ENCODE peak calls at places on chromosomes 1 and 21, in eight cellular contexts. One of them, this sample, is unnamed.

GRCh38 chr1:9270290-9270900 is 22.3 kb upstream of the SPSB1 start:
- DNase-seq in brain microvascular endothelial cell: no peak
- DNase-seq in CD4-positive, alpha-beta T cell: no peak
- DNase-seq in spleen: peak; percentile 54
- DNase-seq in CD8-positive, alpha-beta memory T cell: no peak
- DNase-seq in IMR-90: no peak
- DNase-seq in mesendoderm: no peak
- DNase-seq in aorta: peak; percentile 44
- DNase-seq in this sample: no peak

GRCh38 chr1:42940851-42941639 is 17.6 kb downstream of the SLC2A1 start:
- DNase-seq in brain microvascular endothelial cell: peak; percentile 98
- DNase-seq in CD4-positive, alpha-beta T cell: no peak
- DNase-seq in spleen: peak; percentile 69
- DNase-seq in CD8-positive, alpha-beta memory T cell: no peak
- DNase-seq in IMR-90: peak; percentile 99
- DNase-seq in mesendoderm: peak; percentile 96
- DNase-seq in aorta: peak; percentile 90
- DNase-seq in this sample: no peak

GRCh38 chr1:221902961-221903360 is 161.1 kb upstream of the DUSP10 start:
- DNase-seq in brain microvascular endothelial cell: no peak
- DNase-seq in CD4-positive, alpha-beta T cell: no peak
- DNase-seq in spleen: no peak
- DNase-seq in CD8-positive, alpha-beta memory T cell: no peak
- DNase-seq in IMR-90: no peak
- DNase-seq in mesendoderm: no peak
- DNase-seq in aorta: no peak
- DNase-seq in this sample: no peak

GRCh38 chr1:27137544-27138075 is 17.3 kb downstream of the SLC9A1 start:
- DNase-seq in brain microvascular endothelial cell: no peak
- DNase-seq in CD4-positive, alpha-beta T cell: no peak
- DNase-seq in spleen: peak; percentile 88
- DNase-seq in CD8-positive, alpha-beta memory T cell: no peak
- DNase-seq in IMR-90: no peak
- DNase-seq in mesendoderm: no peak
- DNase-seq in aorta: peak; percentile 83
- DNase-seq in this sample: peak; percentile 44

GRCh38 chr1:44543064-44543815 is 131.0 kb downstream of the TMEM53 start:
- DNase-seq in brain microvascular endothelial cell: no peak
- DNase-seq in CD4-positive, alpha-beta T cell: no peak
- DNase-seq in spleen: no peak
- DNase-seq in CD8-positive, alpha-beta memory T cell: no peak
- DNase-seq in IMR-90: no peak
- DNase-seq in mesendoderm: peak; percentile 97
- DNase-seq in aorta: no peak
- DNase-seq in this sample: peak; percentile 58

GRCh38 chr1:43505077-43505780 is 25.5 kb upstream of the PTPRF start:
- DNase-seq in brain microvascular endothelial cell: no peak
- DNase-seq in CD4-positive, alpha-beta T cell: no peak
- DNase-seq in spleen: no peak
- DNase-seq in CD8-positive, alpha-beta memory T cell: no peak
- DNase-seq in IMR-90: no peak
- DNase-seq in mesendoderm: no peak
- DNase-seq in aorta: no peak
- DNase-seq in this sample: no peak

GRCh38 chr1:206760590-206760989 is 10.0 kb upstream of the IL19 start:
- DNase-seq in brain microvascular endothelial cell: no peak
- DNase-seq in CD4-positive, alpha-beta T cell: no peak
- DNase-seq in spleen: no peak
- DNase-seq in CD8-positive, alpha-beta memory T cell: no peak
- DNase-seq in IMR-90: no peak
- DNase-seq in mesendoderm: no peak
- DNase-seq in aorta: no peak
- DNase-seq in this sample: no peak

GRCh38 chr1:23544444-23545389 is 13.7 kb upstream of the E2F2 start:
- DNase-seq in brain microvascular endothelial cell: peak; percentile 81
- DNase-seq in CD4-positive, alpha-beta T cell: peak; percentile 62
- DNase-seq in spleen: peak; percentile 91
- DNase-seq in CD8-positive, alpha-beta memory T cell: peak; percentile 49
- DNase-seq in IMR-90: peak; percentile 83
- DNase-seq in mesendoderm: peak; percentile 94
- DNase-seq in aorta: peak; percentile 83
- DNase-seq in this sample: no peak

GRCh38 chr1:14055442-14056225 is 355.6 kb downstream of the PRDM2 start:
- DNase-seq in brain microvascular endothelial cell: no peak
- DNase-seq in CD4-positive, alpha-beta T cell: no peak
- DNase-seq in spleen: no peak
- DNase-seq in CD8-positive, alpha-beta memory T cell: no peak
- DNase-seq in IMR-90: no peak
- DNase-seq in mesendoderm: no peak
- DNase-seq in aorta: no peak
- DNase-seq in this sample: no peak

GRCh38 chr1:176206006-176206960 is 803 bp downstream of the COP1 start:
- DNase-seq in brain microvascular endothelial cell: peak; percentile 33
- DNase-seq in CD4-positive, alpha-beta T cell: no peak
- DNase-seq in spleen: peak; percentile 95
- DNase-seq in CD8-positive, alpha-beta memory T cell: no peak
- DNase-seq in IMR-90: peak; percentile 29
- DNase-seq in mesendoderm: peak; percentile 88
- DNase-seq in aorta: peak; percentile 67
- DNase-seq in this sample: peak; percentile 38

GRCh38 chr1:36396359-36396758 is 1.3 kb downstream of the LSM10 start:
- DNase-seq in brain microvascular endothelial cell: no peak
- DNase-seq in CD4-positive, alpha-beta T cell: no peak
- DNase-seq in spleen: no peak
- DNase-seq in CD8-positive, alpha-beta memory T cell: no peak
- DNase-seq in IMR-90: no peak
- DNase-seq in mesendoderm: no peak
- DNase-seq in aorta: no peak
- DNase-seq in this sample: no peak

GRCh38 chr1:228338521-228339051 is 68.0 kb downstream of the TRIM11 start:
- DNase-seq in brain microvascular endothelial cell: no peak
- DNase-seq in CD4-positive, alpha-beta T cell: no peak
- DNase-seq in spleen: no peak
- DNase-seq in CD8-positive, alpha-beta memory T cell: no peak
- DNase-seq in IMR-90: no peak
- DNase-seq in mesendoderm: no peak
- DNase-seq in aorta: peak; percentile 20
- DNase-seq in this sample: no peak

GRCh38 chr1:3074800-3075199 is 5.8 kb downstream of the PRDM16 start:
- DNase-seq in brain microvascular endothelial cell: no peak
- DNase-seq in CD4-positive, alpha-beta T cell: no peak
- DNase-seq in spleen: no peak
- DNase-seq in CD8-positive, alpha-beta memory T cell: no peak
- DNase-seq in IMR-90: no peak
- DNase-seq in mesendoderm: no peak
- DNase-seq in aorta: no peak
- DNase-seq in this sample: no peak

GRCh38 chr1:90616395-90616794 is 100.7 kb downstream of the BARHL2 start:
- DNase-seq in brain microvascular endothelial cell: peak; percentile 5
- DNase-seq in CD4-positive, alpha-beta T cell: no peak
- DNase-seq in spleen: no peak
- DNase-seq in CD8-positive, alpha-beta memory T cell: no peak
- DNase-seq in IMR-90: no peak
- DNase-seq in mesendoderm: peak; percentile 70
- DNase-seq in aorta: no peak
- DNase-seq in this sample: no peak

GRCh38 chr1:2785631-2786328 is 15.7 kb downstream of the TTC34 start:
- DNase-seq in brain microvascular endothelial cell: no peak
- DNase-seq in CD4-positive, alpha-beta T cell: no peak
- DNase-seq in spleen: peak; percentile 64
- DNase-seq in CD8-positive, alpha-beta memory T cell: no peak
- DNase-seq in IMR-90: no peak
- DNase-seq in mesendoderm: no peak
- DNase-seq in aorta: no peak
- DNase-seq in this sample: no peak

GRCh38 chr1:79193211-79194079 is 186.9 kb upstream of the ADGRL4 start:
- DNase-seq in brain microvascular endothelial cell: peak; percentile 74
- DNase-seq in CD4-positive, alpha-beta T cell: no peak
- DNase-seq in spleen: no peak
- DNase-seq in CD8-positive, alpha-beta memory T cell: no peak
- DNase-seq in IMR-90: peak; percentile 74
- DNase-seq in mesendoderm: peak; percentile 64
- DNase-seq in aorta: no peak
- DNase-seq in this sample: no peak

GRCh38 chr1:203273869-203274602 is 31.3 kb upstream of the BTG2 start:
- DNase-seq in brain microvascular endothelial cell: no peak
- DNase-seq in CD4-positive, alpha-beta T cell: no peak
- DNase-seq in spleen: peak; percentile 94
- DNase-seq in CD8-positive, alpha-beta memory T cell: no peak
- DNase-seq in IMR-90: no peak
- DNase-seq in mesendoderm: no peak
- DNase-seq in aorta: peak; percentile 89
- DNase-seq in this sample: no peak

GRCh38 chr1:167136191-167136614 is 42.3 kb downstream of the STYXL2 start:
- DNase-seq in brain microvascular endothelial cell: peak; percentile 60
- DNase-seq in CD4-positive, alpha-beta T cell: no peak
- DNase-seq in spleen: no peak
- DNase-seq in CD8-positive, alpha-beta memory T cell: no peak
- DNase-seq in IMR-90: peak; percentile 12
- DNase-seq in mesendoderm: peak; percentile 94
- DNase-seq in aorta: no peak
- DNase-seq in this sample: no peak

GRCh38 chr1:37755290-37755689 is 9.6 kb downstream of the EPHA10 start:
- DNase-seq in brain microvascular endothelial cell: no peak
- DNase-seq in CD4-positive, alpha-beta T cell: no peak
- DNase-seq in spleen: no peak
- DNase-seq in CD8-positive, alpha-beta memory T cell: no peak
- DNase-seq in IMR-90: no peak
- DNase-seq in mesendoderm: no peak
- DNase-seq in aorta: no peak
- DNase-seq in this sample: no peak

GRCh38 chr1:41672173-41672572 is 187.7 kb upstream of the EDN2 start:
- DNase-seq in brain microvascular endothelial cell: peak; percentile 80
- DNase-seq in CD4-positive, alpha-beta T cell: no peak
- DNase-seq in spleen: peak; percentile 69
- DNase-seq in CD8-positive, alpha-beta memory T cell: no peak
- DNase-seq in IMR-90: peak; percentile 86
- DNase-seq in mesendoderm: peak; percentile 93
- DNase-seq in aorta: no peak
- DNase-seq in this sample: no peak

GRCh38 chr21:27362249-27362648 is 395.4 kb upstream of the ADAMTS5 start:
- DNase-seq in brain microvascular endothelial cell: no peak
- DNase-seq in CD4-positive, alpha-beta T cell: no peak
- DNase-seq in spleen: no peak
- DNase-seq in CD8-positive, alpha-beta memory T cell: no peak
- DNase-seq in IMR-90: no peak
- DNase-seq in mesendoderm: peak; percentile 70
- DNase-seq in aorta: no peak
- DNase-seq in this sample: no peak

GRCh38 chr1:74388855-74389254 is 123.6 kb downstream of the LRRC53 start:
- DNase-seq in brain microvascular endothelial cell: no peak
- DNase-seq in CD4-positive, alpha-beta T cell: no peak
- DNase-seq in spleen: no peak
- DNase-seq in CD8-positive, alpha-beta memory T cell: no peak
- DNase-seq in IMR-90: no peak
- DNase-seq in mesendoderm: no peak
- DNase-seq in aorta: no peak
- DNase-seq in this sample: no peak

GRCh38 chr1:74392848-74393247 is 119.6 kb downstream of the LRRC53 start:
- DNase-seq in brain microvascular endothelial cell: no peak
- DNase-seq in CD4-positive, alpha-beta T cell: no peak
- DNase-seq in spleen: no peak
- DNase-seq in CD8-positive, alpha-beta memory T cell: no peak
- DNase-seq in IMR-90: no peak
- DNase-seq in mesendoderm: peak; percentile 26
- DNase-seq in aorta: no peak
- DNase-seq in this sample: no peak

GRCh38 chr1:74395492-74395891 is 116.9 kb downstream of the LRRC53 start:
- DNase-seq in brain microvascular endothelial cell: peak; percentile 7
- DNase-seq in CD4-positive, alpha-beta T cell: no peak
- DNase-seq in spleen: no peak
- DNase-seq in CD8-positive, alpha-beta memory T cell: no peak
- DNase-seq in IMR-90: peak; percentile 72
- DNase-seq in mesendoderm: no peak
- DNase-seq in aorta: no peak
- DNase-seq in this sample: no peak

GRCh38 chr1:74396462-74396861 is 115.9 kb downstream of the LRRC53 start:
- DNase-seq in brain microvascular endothelial cell: no peak
- DNase-seq in CD4-positive, alpha-beta T cell: no peak
- DNase-seq in spleen: no peak
- DNase-seq in CD8-positive, alpha-beta memory T cell: no peak
- DNase-seq in IMR-90: no peak
- DNase-seq in mesendoderm: no peak
- DNase-seq in aorta: no peak
- DNase-seq in this sample: no peak

GRCh38 chr1:74392186-74392585 is 120.2 kb downstream of the LRRC53 start:
- DNase-seq in brain microvascular endothelial cell: no peak
- DNase-seq in CD4-positive, alpha-beta T cell: no peak
- DNase-seq in spleen: no peak
- DNase-seq in CD8-positive, alpha-beta memory T cell: no peak
- DNase-seq in IMR-90: no peak
- DNase-seq in mesendoderm: no peak
- DNase-seq in aorta: no peak
- DNase-seq in this sample: no peak
- H3K27ac ChIP-seq in brain microvascular endothelial cell: no peak overlapping the region
- H3K27ac ChIP-seq in CD4-positive, alpha-beta T cell: no peak overlapping the region
- H3K27ac ChIP-seq in spleen: no peak overlapping the region
- H3K27ac ChIP-seq in CD8-positive, alpha-beta memory T cell: no peak overlapping the region
- H3K27ac ChIP-seq in IMR-90: no peak overlapping the region
- H3K27ac ChIP-seq in mesendoderm: no peak overlapping the region
- H3K27ac ChIP-seq in aorta: no peak overlapping the region
- H3K27ac ChIP-seq in this sample: no peak overlapping the region

GRCh38 chr1:66177483-66177882 is 356.5 kb upstream of the SGIP1 start:
- DNase-seq in brain microvascular endothelial cell: no peak
- DNase-seq in CD4-positive, alpha-beta T cell: no peak
- DNase-seq in spleen: no peak
- DNase-seq in CD8-positive, alpha-beta memory T cell: no peak
- DNase-seq in IMR-90: no peak
- DNase-seq in mesendoderm: no peak
- DNase-seq in aorta: no peak
- DNase-seq in this sample: no peak
- H3K27ac ChIP-seq in brain microvascular endothelial cell: no peak overlapping the region
- H3K27ac ChIP-seq in CD4-positive, alpha-beta T cell: no peak overlapping the region
- H3K27ac ChIP-seq in spleen: no peak overlapping the region
- H3K27ac ChIP-seq in CD8-positive, alpha-beta memory T cell: no peak overlapping the region
- H3K27ac ChIP-seq in IMR-90: no peak overlapping the region
- H3K27ac ChIP-seq in mesendoderm: no peak overlapping the region
- H3K27ac ChIP-seq in aorta: no peak overlapping the region
- H3K27ac ChIP-seq in this sample: no peak overlapping the region

DNA sequence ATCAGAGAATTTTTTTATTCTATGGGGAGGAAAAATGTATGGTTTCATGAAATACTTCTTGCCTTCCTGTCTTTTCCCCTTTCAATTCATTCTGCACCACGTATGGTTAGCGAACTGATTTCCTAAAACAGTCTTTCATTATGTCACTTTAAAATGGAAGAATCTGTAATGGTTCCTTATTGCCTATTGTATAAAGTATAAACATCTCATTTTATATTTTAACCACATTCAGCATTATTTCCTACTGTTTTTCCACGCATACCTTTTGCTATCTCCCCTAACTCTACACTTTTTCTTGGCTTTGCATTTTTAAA is 232.3 kb upstream of the B3GALT2 start:
- DNase-seq in brain microvascular endothelial cell: no peak
- DNase-seq in CD4-positive, alpha-beta T cell: no peak
- DNase-seq in spleen: no peak
- DNase-seq in CD8-positive, alpha-beta memory T cell: no peak
- DNase-seq in IMR-90: no peak
- DNase-seq in mesendoderm: no peak
- DNase-seq in aorta: no peak
- DNase-seq in this sample: no peak
- H3K27ac ChIP-seq in brain microvascular endothelial cell: peak overlapping the region; percentile 29
- H3K27ac ChIP-seq in CD4-positive, alpha-beta T cell: no peak overlapping the region
- H3K27ac ChIP-seq in spleen: peak overlapping the region; percentile 41
- H3K27ac ChIP-seq in CD8-positive, alpha-beta memory T cell: no peak overlapping the region
- H3K27ac ChIP-seq in IMR-90: no peak overlapping the region
- H3K27ac ChIP-seq in mesendoderm: no peak overlapping the region
- H3K27ac ChIP-seq in aorta: no peak overlapping the region
- H3K27ac ChIP-seq in this sample: no peak overlapping the region

GRCh38 chr1:25145775-25146381 is 86.4 kb downstream of the SYF2 start:
- DNase-seq in brain microvascular endothelial cell: no peak
- DNase-seq in CD4-positive, alpha-beta T cell: no peak
- DNase-seq in spleen: no peak
- DNase-seq in CD8-positive, alpha-beta memory T cell: no peak
- DNase-seq in IMR-90: no peak
- DNase-seq in mesendoderm: no peak
- DNase-seq in aorta: no peak
- DNase-seq in this sample: no peak
- H3K27ac ChIP-seq in brain microvascular endothelial cell: no peak overlapping the region
- H3K27ac ChIP-seq in CD4-positive, alpha-beta T cell: no peak overlapping the region
- H3K27ac ChIP-seq in spleen: no peak overlapping the region
- H3K27ac ChIP-seq in CD8-positive, alpha-beta memory T cell: no peak overlapping the region
- H3K27ac ChIP-seq in IMR-90: no peak overlapping the region
- H3K27ac ChIP-seq in mesendoderm: no peak overlapping the region
- H3K27ac ChIP-seq in aorta: no peak overlapping the region
- H3K27ac ChIP-seq in this sample: no peak overlapping the region

This sample was measured in HL-60.